ENCODE peak calls at places on chromosomes 2 and 18, in five cellular contexts. U is uterus, T is testis, Y is Peyer's patch, C is spleen. B is an unnamed sample.

GRCh38 chr2:84919885-84920580 is 14.6 kb downstream of the TMSB10 start:
- DNase-seq in U (peak; percentile 80), T (peak; percentile 49), Y (no peak), C (no peak), B (no peak)

GRCh38 chr2:134250840-134251461 is 2.9 kb upstream of the MGAT5 start:
- DNase-seq in U (no peak), T (no peak), Y (no peak), C (no peak), B (no peak)

GRCh38 chr2:57516740-57517340 is 529.8 kb upstream of the VRK2 start:
- DNase-seq in U (no peak), T (no peak), Y (no peak), C (no peak), B (peak; percentile 7)

GRCh38 chr2:236938126-236938525 is 147.6 kb upstream of the COPS8 start:
- DNase-seq in U (no peak), T (no peak), Y (no peak), C (no peak), B (no peak)

GRCh38 chr2:163191372-163191771 is 352.8 kb upstream of the KCNH7 start:
- DNase-seq in U (no peak), T (peak; percentile 30), Y (no peak), C (no peak), B (no peak)

GRCh38 chr2:205771063-205771462 is 88.8 kb downstream of the NRP2 start:
- DNase-seq in U (no peak), T (no peak), Y (no peak), C (no peak), B (no peak)

GRCh38 chr2:220555961-220556360 is 928.5 kb downstream of the SLC4A3 start:
- DNase-seq in U (no peak), T (no peak), Y (no peak), C (no peak), B (no peak)

GRCh38 chr2:16409006-16409390 is 256.6 kb downstream of the CYRIA start:
- DNase-seq in U (no peak), T (no peak), Y (no peak), C (no peak), B (no peak)

GRCh38 chr18:9552189-9552588 is 62.2 kb downstream of the PPP4R1 start:
- DNase-seq in U (no peak), T (no peak), Y (no peak), C (no peak), B (no peak)

GRCh38 chr2:84897773-84898172 is 7.7 kb upstream of the TMSB10 start:
- DNase-seq in U (no peak), T (no peak), Y (no peak), C (no peak), B (no peak)

GRCh38 chr2:63712748-63713147 is 124.0 kb downstream of the MDH1 start:
- DNase-seq in U (no peak), T (no peak), Y (no peak), C (no peak), B (no peak)

GRCh38 chr2:226115102-226115831 is 684.4 kb downstream of the IRS1 start:
- DNase-seq in U (no peak), T (no peak), Y (no peak), C (no peak), B (no peak)

DNA sequence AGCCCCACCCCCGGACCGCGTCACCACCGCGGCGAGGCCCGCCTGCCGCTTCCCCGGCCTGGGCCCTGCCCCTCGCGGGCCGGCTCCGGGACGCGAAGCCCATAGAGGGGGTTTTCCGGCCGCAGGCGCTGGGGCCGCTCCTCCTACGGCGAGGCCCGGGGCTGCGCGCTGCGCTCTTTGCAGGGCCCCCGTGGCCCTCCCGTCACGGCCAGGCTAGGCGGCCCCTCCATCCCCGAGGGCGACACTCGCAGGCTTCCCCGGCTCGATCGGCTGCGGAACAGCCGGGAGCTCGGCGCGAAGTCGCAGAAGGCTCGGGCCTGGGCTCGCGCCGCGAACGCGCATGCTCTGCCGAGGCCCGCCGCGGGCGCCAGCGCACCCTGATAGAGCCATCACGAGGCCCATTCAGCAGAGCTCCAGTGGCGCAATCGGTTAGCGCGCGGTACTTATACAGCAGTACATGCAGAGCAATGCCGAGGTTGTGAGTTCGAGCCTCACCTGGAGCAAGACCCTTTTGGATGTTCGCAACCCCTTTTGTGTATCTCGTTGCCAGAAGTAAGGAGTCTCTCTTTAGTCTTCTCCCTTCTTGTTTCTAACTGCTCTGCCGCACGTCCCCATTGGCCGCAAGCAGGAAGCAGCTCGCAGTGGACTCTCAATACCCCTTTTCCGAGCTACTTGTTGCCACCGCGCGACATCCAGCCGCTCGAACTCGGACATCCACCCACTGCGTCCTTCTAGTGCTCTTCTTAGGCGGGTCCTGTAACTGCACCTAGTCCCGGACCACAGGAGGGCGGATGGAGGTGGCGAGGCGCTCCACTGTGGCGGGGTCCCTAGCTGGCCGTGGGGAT is 18.0 kb upstream of the HAAO start:
- DNase-seq in U (peak; percentile 98), T (peak; percentile 97), Y (peak; percentile 93), C (peak; percentile 98), B (peak; percentile 95)
- TF ChIP-seq POLR2A in U (peak; percentile 88), T (peak; percentile 24), Y (peak; percentile 77), C (peak; percentile 70), B (peak; percentile 90)

DNA sequence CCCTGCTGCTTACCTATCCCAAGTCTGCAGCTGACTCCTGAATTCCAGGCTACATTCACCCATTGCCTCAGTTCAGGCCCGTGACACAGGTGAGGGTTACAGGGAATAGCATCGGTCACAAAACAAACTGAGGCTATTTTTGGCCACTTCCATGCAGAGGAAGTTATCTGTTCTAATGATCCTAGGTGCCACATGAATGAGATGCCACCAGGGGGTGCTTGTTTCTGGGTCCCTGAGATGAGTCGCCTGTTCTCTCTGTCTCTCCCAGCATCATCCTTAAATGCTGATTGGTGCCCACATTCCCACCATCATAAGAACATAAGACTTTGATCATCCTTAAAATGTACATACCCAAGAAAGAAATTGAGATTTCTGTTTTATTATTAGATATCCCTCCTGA is 119.0 kb upstream of the CELF4 start:
- DNase-seq in U (no peak), T (no peak), Y (no peak), C (no peak), B (no peak)
- TF ChIP-seq POLR2A in U (no peak), T (no peak), Y (no peak), C (no peak), B (no peak)

DNA sequence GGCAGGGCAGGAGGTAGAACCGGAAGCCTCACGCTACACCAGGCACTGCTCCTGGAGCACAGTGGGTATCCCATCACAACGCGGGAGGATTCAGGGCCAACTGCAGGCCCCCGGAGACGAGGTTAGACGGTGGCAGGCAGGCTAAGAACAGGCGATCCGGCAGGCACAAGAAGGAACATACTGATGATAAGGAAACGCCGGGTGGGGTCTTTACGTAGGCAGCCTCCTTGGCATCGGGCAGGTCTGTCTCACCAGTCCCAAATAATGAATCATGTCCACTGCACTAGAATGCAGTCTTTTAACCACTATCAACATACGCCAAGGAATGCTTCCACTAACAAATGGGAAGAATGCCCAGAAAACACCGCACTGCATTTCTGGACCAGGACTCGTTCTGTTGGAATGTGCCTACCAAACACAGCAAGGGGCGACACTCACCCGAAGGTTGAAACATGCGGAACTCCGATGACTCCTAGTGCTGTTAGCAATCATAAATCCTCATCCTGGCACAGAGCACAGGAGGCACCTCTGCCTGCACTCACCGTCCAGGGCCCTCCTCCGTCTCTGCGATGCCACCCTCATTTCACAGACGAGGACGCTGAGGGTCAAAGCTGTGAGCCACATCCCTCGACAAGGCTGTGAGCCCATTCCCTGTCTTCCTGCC is 35.2 kb downstream of the ZNF516 start:
- DNase-seq in U (peak; percentile 73), T (peak; percentile 76), Y (no peak), C (no peak), B (no peak)
- TF ChIP-seq POLR2A in U (no peak), T (no peak), Y (no peak), C (no peak), B (no peak)

GRCh38 chr18:26090130-26091046 is at the start of gene SS18:
- DNase-seq in U (peak; percentile 92), T (peak; percentile 96), Y (peak; percentile 92), C (peak; percentile 98), B (peak; percentile 76)
- TF ChIP-seq POLR2A in U (peak; percentile 37), T (peak; percentile 17), Y (peak; percentile 42), C (no peak), B (peak; percentile 98)

GRCh38 chr18:3126457-3127097 is 93.2 kb downstream of the MYOM1 start:
- DNase-seq in U (no peak), T (no peak), Y (no peak), C (no peak), B (no peak)
- TF ChIP-seq POLR2A in U (no peak), T (no peak), Y (no peak), C (no peak), B (no peak)

GRCh38 chr2:101252408-101253012 is at the start of gene CNOT11:
- DNase-seq in U (peak; percentile 99), T (peak; percentile 99), Y (peak; percentile 99), C (peak; percentile 99), B (peak; percentile 93)
- TF ChIP-seq POLR2A in U (peak; percentile 76), T (no peak), Y (peak; percentile 82), C (peak; percentile 72), B (peak; percentile 85)

GRCh38 chr2:218040883-218041282 is 28.2 kb upstream of the RUFY4 start:
- DNase-seq in U (no peak), T (no peak), Y (no peak), C (no peak), B (no peak)
- TF ChIP-seq POLR2A in U (no peak), T (no peak), Y (no peak), C (no peak), B (peak; percentile 11)

B was measured in GM12878.